ENCODE peak calls at places on chromosomes 11 and 22, in four cellular contexts. K is hypothalamus; X is HCT116; W is stimulated activated CD8-positive, alpha-beta memory T cell treated with anti-CD3 and anti-CD28 coated beads, Interleukin-15, amount 100 ng/mL, for 1 hour. V is an unnamed sample.

GRCh38 chr11:19646921-19647320 is 65.7 kb upstream of the NAV2 start:
- DNase-seq in K (no peak), X (no peak), W (no peak), V (no peak)

GRCh38 chr11:16395601-16396000 is 39.3 kb upstream of the SOX6 start:
- DNase-seq in W (no peak), K (no peak), X (no peak), V (no peak)

GRCh38 chr22:32746715-32747114 is 54.8 kb upstream of the TIMP3 start:
- DNase-seq in W (no peak), K (no peak), X (no peak), V (no peak)

GRCh38 chr22:48742191-48742555 is 1085.5 kb downstream of the BRD1 start:
- DNase-seq in W (no peak), K (no peak), X (no peak), V (no peak)

GRCh38 chr11:112345708-112346107 is 85.0 kb upstream of the PLET1 start:
- DNase-seq in W (no peak), K (no peak), X (no peak), V (no peak)

GRCh38 chr11:45666648-45667642 is 1.5 kb upstream of the CHST1 start:
- DNase-seq in W (no peak), K (no peak), X (no peak), V (no peak)

GRCh38 chr11:130740819-130741218 is 175.5 kb downstream of the SNX19 start:
- DNase-seq in X (no peak), W (no peak), K (no peak), V (no peak)

GRCh38 chr11:3927129-3927796 is 71.8 kb downstream of the STIM1 start:
- DNase-seq in W (no peak), X (no peak), K (no peak), V (no peak)

GRCh38 chr11:19703211-19703610 is 9.4 kb upstream of the NAV2 start:
- DNase-seq in K (no peak), X (no peak), W (no peak), V (no peak)

GRCh38 chr11:129973068-129973467 is 29.6 kb downstream of the PRDM10 start:
- DNase-seq in X (no peak), K (no peak), W (no peak), V (no peak)

GRCh38 chr11:28983780-28984179 is 875.6 kb downstream of the METTL15 start:
- DNase-seq in X (no peak), W (no peak), K (no peak), V (peak)

GRCh38 chr11:61756452-61757212 is 4.2 kb downstream of the MYRF start:
- DNase-seq in K (no peak), X (peak), W (no peak), V (no peak)

GRCh38 chr11:118609380-118610219 is 2.2 kb downstream of the PHLDB1 start:
- DNase-seq in W (no peak), X (no peak), K (peak), V (no peak)

GRCh38 chr22:50481440-50482106 is at the start of gene ADM2:
- DNase-seq in X (no peak), K (no peak), W (peak), V (no peak)

GRCh38 chr22:23847991-23848864 is 9.4 kb upstream of the DERL3 start:
- DNase-seq in K (no peak), X (no peak), W (no peak), V (no peak)

V was measured in LNCaP clone FGC.